ENCODE peak calls at places on chromosome 14, in nine cellular contexts. T is ovary, W is psoas muscle, Q is OCI-LY7, U is neural crest cell, J is GM12865, A is kidney epithelial cell, D is lung, O is brain microvascular endothelial cell. Y is an unnamed sample.
A peak's percentile ranks its signal among the peaks of the same experiment; 100 is the strongest.

GRCh38 chr14:96634896-96635295 is 132.7 kb downstream of the PAPOLA start:
- DNase-seq in Q (no peak), W (no peak), U (no peak), D (peak; percentile 25), O (no peak), A (no peak), T (no peak), J (no peak), Y (no peak)

GRCh38 chr14:61553730-61554641 is 141.3 kb upstream of the HIF1A start:
- DNase-seq in T (no peak), D (no peak), Q (no peak), A (peak; percentile 91), O (peak; percentile 97), W (no peak), U (no peak), J (no peak), Y (peak; percentile 74)

GRCh38 chr14:75577724-75578098 is 709 bp upstream of the FLVCR2 start:
- DNase-seq in T (peak; percentile 90), U (peak; percentile 79), D (peak; percentile 88), O (peak; percentile 79), Q (peak; percentile 54), W (peak; percentile 94), J (peak; percentile 88), A (peak; percentile 51), Y (peak; percentile 78)

GRCh38 chr14:105502446-105503295 is 11.6 kb downstream of the TEDC1 start:
- DNase-seq in Q (no peak), O (no peak), T (no peak), W (peak; percentile 39), J (no peak), A (no peak), U (no peak), D (no peak), Y (no peak)

GRCh38 chr14:105117710-105118385 is 50.7 kb downstream of the JAG2 start:
- DNase-seq in W (no peak), U (no peak), D (no peak), A (no peak), O (no peak), Q (no peak), J (no peak), T (no peak), Y (no peak)

GRCh38 chr14:24708684-24709083 is 74.7 kb upstream of the GZMB start:
- DNase-seq in U (no peak), D (no peak), W (no peak), T (no peak), J (no peak), A (no peak), Q (no peak), O (no peak), Y (no peak)

GRCh38 chr14:37583358-37584210 is 11.5 kb downstream of the FOXA1 start:
- DNase-seq in A (no peak), D (no peak), T (no peak), J (no peak), W (no peak), U (no peak), Q (no peak), O (no peak), Y (peak; percentile 79)

GRCh38 chr14:101017806-101018560 is 114.5 kb upstream of the RTL1 start:
- DNase-seq in A (no peak), U (no peak), Q (no peak), T (no peak), O (no peak), J (no peak), W (no peak), D (peak; percentile 23), Y (no peak)

GRCh38 chr14:102375126-102375525 is 12.4 kb downstream of the TECPR2 start:
- DNase-seq in D (no peak), Q (no peak), J (peak; percentile 41), W (no peak), U (no peak), T (no peak), O (no peak), A (no peak), Y (no peak)

GRCh38 chr14:88604213-88604612 is 41.4 kb downstream of the ZC3H14 start:
- DNase-seq in O (no peak), Q (no peak), A (no peak), D (no peak), W (no peak), T (no peak), U (no peak), J (peak; percentile 33), Y (no peak)

GRCh38 chr14:67571275-67571990 is 28.6 kb downstream of the PIGH start:
- DNase-seq in T (peak; percentile 63), D (peak; percentile 64), Q (peak; percentile 67), W (peak; percentile 79), U (peak; percentile 72), O (peak; percentile 47), J (peak; percentile 74), A (no peak), Y (peak; percentile 68)

GRCh38 chr14:29339491-29339890 is 572.9 kb downstream of the FOXG1 start:
- DNase-seq in Q (no peak), D (no peak), A (peak; percentile 49), J (no peak), W (no peak), U (no peak), O (no peak), T (no peak), Y (no peak)

GRCh38 chr14:33676135-33676566 is 274.7 kb downstream of the EGLN3 start:
- DNase-seq in J (peak; percentile 22), A (no peak), U (peak; percentile 16), T (no peak), W (peak; percentile 63), O (peak; percentile 69), Q (no peak), D (no peak), Y (peak; percentile 53)

GRCh38 chr14:89576960-89577359 is 159.9 kb upstream of the FOXN3 start:
- DNase-seq in Q (no peak), W (no peak), A (no peak), D (no peak), O (no peak), T (no peak), U (no peak), J (no peak), Y (no peak)

GRCh38 chr14:32635103-32635719 is 303.5 kb upstream of the NPAS3 start:
- DNase-seq in O (no peak), A (no peak), J (no peak), W (no peak), U (no peak), D (no peak), Q (no peak), T (no peak), Y (no peak)

GRCh38 chr14:105944632-105945610 is 418.5 kb downstream of the TMEM121 start:
- DNase-seq in O (no peak), T (peak; percentile 61), A (no peak), Q (no peak), D (peak; percentile 56), J (peak; percentile 86), U (no peak), W (peak; percentile 66), Y (peak; percentile 85)

GRCh38 chr14:75630695-75631452 is 29.8 kb downstream of the ERG28 start:
- DNase-seq in J (no peak), W (no peak), O (no peak), A (no peak), U (no peak), Q (no peak), D (no peak), T (no peak), Y (no peak)

GRCh38 chr14:70622111-70622712 is 19.5 kb upstream of the TTC9 start:
- DNase-seq in W (no peak), T (no peak), A (no peak), O (peak; percentile 29), J (peak; percentile 75), U (peak; percentile 16), Q (peak; percentile 74), D (no peak), Y (peak; percentile 67)

GRCh38 chr14:92515510-92516343 is 2.1 kb downstream of the RIN3 start:
- DNase-seq in A (no peak), W (no peak), O (no peak), Q (no peak), D (no peak), U (no peak), T (no peak), J (no peak), Y (no peak)
- TF ChIP-seq CTCF in A (no peak), W (no peak), O (no peak), Q (no peak), D (no peak), U (no peak), T (no peak), J (no peak), Y (no peak)

GRCh38 chr14:54337314-54337713 is 59.5 kb upstream of the CDKN3 start:
- DNase-seq in O (no peak), U (no peak), Q (no peak), W (no peak), A (no peak), D (no peak), J (no peak), T (no peak), Y (no peak)
- TF ChIP-seq CTCF in O (no peak), U (no peak), Q (no peak), W (no peak), A (no peak), D (no peak), J (no peak), T (no peak), Y (no peak)

GRCh38 chr14:35229495-35230089 is 62.6 kb upstream of the PSMA6 start:
- DNase-seq in U (no peak), A (no peak), Q (peak; percentile 61), J (peak; percentile 28), T (no peak), O (no peak), W (no peak), D (no peak), Y (no peak)
- TF ChIP-seq CTCF in U (peak; percentile 56), A (peak; percentile 13), Q (peak; percentile 87), J (peak; percentile 27), T (no peak), O (peak; percentile 20), W (peak; percentile 26), D (no peak), Y (no peak)

DNA sequence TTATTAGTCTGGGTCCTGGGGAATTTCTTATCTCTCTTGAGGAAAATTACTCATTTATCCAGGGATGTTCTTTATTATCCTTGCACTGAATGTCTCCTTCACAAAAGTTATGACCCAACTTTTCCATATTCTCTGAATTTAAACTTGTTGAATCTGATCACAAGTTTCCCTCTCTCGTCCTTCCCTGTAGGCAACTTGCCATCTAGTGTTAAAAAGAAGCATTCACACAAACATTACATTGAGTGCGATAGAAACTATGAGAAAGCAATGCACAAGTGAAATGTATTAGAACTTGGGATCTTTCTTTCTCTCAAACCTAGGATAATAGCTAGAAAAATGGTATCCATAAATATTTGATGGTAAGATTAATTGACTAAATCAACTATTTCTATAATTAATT is 608.4 kb downstream of the FSCB start:
- DNase-seq in Q (no peak), D (no peak), O (no peak), A (no peak), W (no peak), U (no peak), T (no peak), J (no peak), Y (no peak)
- TF ChIP-seq CTCF in Q (peak; percentile 21), D (no peak), O (no peak), A (peak; percentile 15), W (no peak), U (peak; percentile 39), T (no peak), J (no peak), Y (no peak)

Y was measured in Calu3.